ENCODE peak calls at places on chromosomes 6 and 20, in eight cellular contexts. C is fibroblast of lung, T is neural progenitor cell, H is lower lobe of right lung, Q is upper lobe of right lung, W is psoas muscle, S is right cardiac atrium, V is cardiac muscle cell. Z is an unnamed sample.

GRCh38 chr6:102766946-102767345 is 1373.4 kb downstream of the GRIK2 start:
- DNase-seq in C (peak; percentile 41), T (no peak), H (no peak), Q (no peak), W (no peak), S (no peak), V (no peak), Z (no peak)

GRCh38 chr6:145736854-145737181 is 1.5 kb upstream of the EPM2A start:
- DNase-seq in C (peak; percentile 66), T (no peak), H (no peak), Q (no peak), W (no peak), S (no peak), V (peak; percentile 61), Z (no peak)

GRCh38 chr6:151417477-151417876 is 26.1 kb upstream of the ZBTB2 start:
- DNase-seq in C (no peak), T (no peak), H (no peak), Q (no peak), W (no peak), S (no peak), V (no peak), Z (no peak)

GRCh38 chr6:75747371-75747984 is 1.6 kb upstream of the MYO6 start:
- DNase-seq in C (no peak), T (no peak), H (no peak), Q (no peak), W (no peak), S (no peak), V (no peak), Z (no peak)

GRCh38 chr6:11366183-11366933 is 133.9 kb upstream of the NEDD9 start:
- DNase-seq in C (no peak), T (no peak), H (no peak), Q (no peak), W (no peak), S (no peak), V (no peak), Z (no peak)

GRCh38 chr6:45310118-45310788 is 17.9 kb upstream of the RUNX2 start:
- DNase-seq in C (no peak), T (no peak), H (no peak), Q (no peak), W (no peak), S (no peak), V (no peak), Z (no peak)

GRCh38 chr6:12490904-12491571 is 200.9 kb downstream of the EDN1 start:
- DNase-seq in C (peak; percentile 98), T (no peak), H (no peak), Q (no peak), W (no peak), S (no peak), V (peak; percentile 92), Z (no peak)

GRCh38 chr20:58650181-58650775 is 805 bp upstream of the STX16 start:
- DNase-seq in C (peak; percentile 24), T (peak; percentile 55), H (peak; percentile 64), Q (peak; percentile 77), W (no peak), S (peak; percentile 75), V (peak; percentile 35), Z (peak; percentile 34)

GRCh38 chr20:53695797-53696527 is 102.3 kb upstream of the ZNF217 start:
- DNase-seq in C (no peak), T (no peak), H (no peak), Q (no peak), W (no peak), S (no peak), V (no peak), Z (no peak)

GRCh38 chr6:134816780-134817179 is 133.1 kb downstream of the ALDH8A1 start:
- DNase-seq in C (peak; percentile 77), T (no peak), H (no peak), Q (no peak), W (no peak), S (no peak), V (peak; percentile 43), Z (no peak)

GRCh38 chr6:155660243-155660977 is 204.8 kb upstream of the NOX3 start:
- DNase-seq in C (no peak), T (no peak), H (no peak), Q (no peak), W (no peak), S (no peak), V (no peak), Z (no peak)

GRCh38 chr6:125808060-125808459 is 17.3 kb downstream of the NCOA7 start:
- DNase-seq in C (no peak), T (no peak), H (no peak), Q (no peak), W (no peak), S (no peak), V (no peak), Z (no peak)
- H3K4me1 ChIP-seq in C (peaks cover 3% of the 10 kb centered on the region), T (no peaks in the 10 kb centered on the region), H (peaks cover 48% of the 10 kb centered on the region), Q (peaks cover 25% of the 10 kb centered on the region), W (no peaks in the 10 kb centered on the region), S (peaks cover 4% of the 10 kb centered on the region), V (no peaks in the 10 kb centered on the region), Z (peaks cover 17% of the 10 kb centered on the region)

DNA sequence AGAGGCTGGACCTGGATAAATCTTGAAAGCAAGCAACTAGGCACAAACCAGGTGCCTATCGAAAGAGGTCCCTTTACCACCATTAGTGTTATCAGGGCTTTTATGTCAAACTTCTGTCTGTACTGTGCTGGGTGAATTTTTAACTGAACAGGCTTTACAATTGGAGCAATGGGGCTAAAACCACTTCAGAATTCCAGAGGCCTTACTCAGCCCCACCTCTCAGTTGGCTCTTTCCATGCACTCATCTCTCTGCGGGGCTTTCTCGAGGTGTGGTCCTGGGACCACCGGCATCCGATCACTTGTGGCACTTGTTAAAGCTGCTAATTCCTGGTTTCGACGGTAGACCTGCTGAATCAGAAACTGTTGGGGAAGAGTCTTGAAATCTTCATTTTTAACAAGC is 232.5 kb downstream of the SOX4 start:
- DNase-seq in C (peak; percentile 81), T (peak; percentile 57), H (no peak), Q (no peak), W (no peak), S (no peak), V (no peak), Z (no peak)
- H3K27ac ChIP-seq in C (no peak overlapping the region), T (no peak overlapping the region), H (no peak overlapping the region), Q (no peak overlapping the region), W (no peak overlapping the region), S (no peak overlapping the region), V (no peak overlapping the region), Z (no peak overlapping the region)

DNA sequence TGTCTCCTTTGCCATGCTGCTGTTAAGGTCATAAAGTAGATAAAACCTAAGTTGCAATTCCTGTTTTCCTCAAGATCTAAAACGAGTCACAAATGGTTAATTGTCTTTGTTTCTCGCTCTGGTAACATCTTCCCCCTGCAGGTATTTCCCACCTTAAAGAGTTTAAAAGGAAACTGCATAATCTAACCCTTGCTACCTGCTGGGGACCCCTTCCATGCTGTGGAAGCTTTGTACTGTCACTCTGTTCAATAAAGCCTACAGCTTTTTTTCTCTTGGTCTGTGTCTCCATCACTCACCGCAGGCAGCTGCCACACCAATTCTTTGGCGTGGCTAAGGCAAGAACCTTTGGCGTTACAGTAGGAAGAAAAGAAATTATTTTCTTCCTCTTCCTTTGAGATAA is 117.7 kb upstream of the GJE1 start:
- DNase-seq in C (no peak), T (peak; percentile 18), H (no peak), Q (no peak), W (no peak), S (no peak), V (no peak), Z (no peak)
- H3K4me3 ChIP-seq in C (no peak overlapping the region), T (peak overlapping the region; percentile 4), H (no peak overlapping the region), Q (no peak overlapping the region), W (no peak overlapping the region), S (no peak overlapping the region), V (no peak overlapping the region), Z (no peak overlapping the region)

GRCh38 chr20:5128886-5129285 is 2.1 kb downstream of the CDS2 start:
- DNase-seq in C (no peak), T (no peak), H (no peak), Q (no peak), W (no peak), S (no peak), V (no peak), Z (no peak)
- H3K4me1 ChIP-seq in C (peaks cover 4% of the 10 kb centered on the region), T (peaks cover 9% of the 10 kb centered on the region), H (peaks cover 45% of the 10 kb centered on the region), Q (peaks cover 25% of the 10 kb centered on the region), W (peaks cover 46% of the 10 kb centered on the region), S (peaks cover 4% of the 10 kb centered on the region), V (no peaks in the 10 kb centered on the region), Z (peaks cover 52% of the 10 kb centered on the region)

GRCh38 chr20:61929561-61929960 is 136.1 kb downstream of the TAF4 start:
- DNase-seq in C (no peak), T (no peak), H (peak; percentile 28), Q (peak; percentile 23), W (peak; percentile 31), S (no peak), V (no peak), Z (no peak)
- H3K27ac ChIP-seq in C (no peak overlapping the region), T (no peak overlapping the region), H (no peak overlapping the region), Q (no peak overlapping the region), W (no peak overlapping the region), S (no peak overlapping the region), V (no peak overlapping the region), Z (no peak overlapping the region)

DNA sequence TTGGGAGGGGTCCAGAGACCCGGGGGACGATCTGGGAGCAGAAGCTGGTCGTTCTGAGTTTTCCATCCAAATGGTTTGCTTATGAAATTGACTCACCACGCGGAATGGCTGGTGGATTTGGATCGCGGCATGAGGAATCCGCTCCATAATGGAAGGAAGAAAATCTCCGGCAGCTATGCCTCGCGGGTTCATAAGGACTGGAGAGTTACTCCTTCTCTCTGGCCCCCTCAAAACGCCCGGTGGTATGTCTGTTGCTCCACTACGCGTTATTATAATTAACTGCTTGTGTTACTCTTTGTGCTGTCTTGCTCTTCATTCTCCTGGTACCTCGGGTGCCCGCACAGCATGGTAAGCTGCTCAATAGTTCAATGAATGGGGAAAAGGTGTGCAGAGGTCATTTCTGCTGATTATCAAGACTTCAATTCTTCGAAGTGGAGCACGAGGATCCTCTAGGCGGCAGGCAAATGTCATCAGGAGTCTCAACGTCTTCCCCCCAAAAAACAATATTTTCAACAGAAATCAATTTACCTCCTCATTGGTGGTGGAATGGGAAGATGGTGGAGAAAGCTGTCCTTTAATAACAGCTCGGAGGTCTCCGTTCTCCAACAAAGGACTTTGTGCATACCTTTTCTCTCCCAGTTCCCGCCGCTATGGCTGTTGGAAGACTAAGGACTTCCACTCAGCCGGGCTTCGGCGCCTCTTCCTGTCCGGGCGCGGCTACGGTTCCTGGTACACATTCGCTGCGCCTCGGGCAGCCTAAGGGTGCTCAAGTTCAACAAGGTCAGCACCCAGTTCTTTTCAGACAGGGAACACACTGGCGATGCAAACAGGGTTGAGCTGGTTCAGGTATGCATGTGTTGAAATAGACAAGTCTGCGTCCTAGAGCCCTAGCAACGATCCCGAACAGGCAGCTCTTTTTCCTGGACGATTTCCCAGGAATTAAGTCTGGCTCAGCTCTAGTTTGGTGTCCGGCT is 9.2 kb upstream of the PRSS16 start:
- DNase-seq in C (no peak), T (peak; percentile 66), H (no peak), Q (no peak), W (no peak), S (no peak), V (peak; percentile 55), Z (no peak)
- H3K4me3 ChIP-seq in C (peak overlapping the region; percentile 44), T (peak overlapping the region; percentile 50), H (no peak overlapping the region), Q (no peak overlapping the region), W (no peak overlapping the region), S (peak overlapping the region; percentile 21), V (peak overlapping the region; percentile 10), Z (no peak overlapping the region)

DNA sequence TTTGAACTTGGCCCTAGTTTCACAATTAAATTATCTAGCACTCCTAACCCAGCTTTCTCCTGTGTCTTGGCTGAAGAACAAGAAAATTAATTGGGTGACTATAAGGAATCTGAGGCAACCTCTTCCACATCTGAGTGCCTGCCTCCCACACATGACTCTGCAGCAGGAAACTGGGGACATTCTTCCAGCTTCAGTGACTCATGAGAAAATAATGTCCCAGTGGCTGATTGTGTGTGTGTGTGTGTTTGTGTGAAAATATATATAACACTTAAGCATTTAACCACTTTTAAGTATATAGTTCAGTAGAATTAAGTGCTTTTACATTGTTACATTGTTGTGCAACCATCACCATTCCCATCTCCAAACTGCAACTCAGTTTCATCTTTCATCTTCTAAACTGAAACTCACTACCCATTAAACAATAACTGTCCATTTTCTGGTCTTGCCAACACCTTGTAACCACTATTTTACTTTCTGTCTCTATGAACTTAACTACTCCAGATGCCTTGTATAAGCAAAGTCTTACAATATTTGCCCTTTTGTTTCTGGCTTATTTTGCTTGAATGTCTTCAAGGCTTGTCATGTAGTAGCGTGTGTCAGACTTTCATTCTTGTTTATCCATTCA is 8.7 kb downstream of the TRIM38 start:
- DNase-seq in C (peak; percentile 95), T (no peak), H (no peak), Q (no peak), W (no peak), S (no peak), V (peak; percentile 97), Z (peak; percentile 73)
- H3K4me1 ChIP-seq in C (peaks cover 12% of the 10 kb centered on the region), T (no peaks in the 10 kb centered on the region), H (peaks cover 53% of the 10 kb centered on the region), Q (peaks cover 57% of the 10 kb centered on the region), W (peaks cover 17% of the 10 kb centered on the region), S (peaks cover 13% of the 10 kb centered on the region), V (no peaks in the 10 kb centered on the region), Z (no peaks in the 10 kb centered on the region)